ENCODE peak calls at places on chromosomes 13 and 19, in seven cellular contexts. A is Karpas-422; L is stimulated activated CD4-positive, alpha-beta T cell treated with anti-CD3 and anti-CD28 coated beads, Interleukin-1b, Interleukin-23, amount 100 ng/mL, for 1 hour; E is pons; G is stimulated activated CD8-positive, alpha-beta memory T cell treated with anti-CD3 and anti-CD28 coated beads, Interleukin-7, amount 100 ng/mL, for 24 hours; Q is left cardiac atrium; C is foreskin keratinocyte. Y is an unnamed sample.

GRCh38 chr13:60511637-60512036 is 114.6 kb downstream of the TDRD3 start:
- DNase-seq in E (no peak), Q (no peak), A (no peak), L (no peak), G (no peak), C (no peak), Y (no peak)

GRCh38 chr19:53916004-53916403 is 6.9 kb downstream of the CACNG7 start:
- DNase-seq in C (no peak), E (no peak), L (no peak), A (no peak), G (no peak), Q (no peak), Y (no peak)

GRCh38 chr19:47663911-47664771 is 49.1 kb upstream of the EHD2 start:
- DNase-seq in A (no peak), E (peak), G (no peak), Q (peak), C (peak), L (no peak), Y (peak)

GRCh38 chr13:51286135-51287002 is 53.1 kb upstream of the SERPINE3 start:
- DNase-seq in A (peak), L (peak), G (peak), E (peak), C (peak), Q (peak), Y (no peak)

GRCh38 chr19:43380771-43381386 is 27.4 kb downstream of the CD177 start:
- DNase-seq in L (no peak), G (no peak), E (no peak), Q (no peak), C (no peak), A (no peak), Y (no peak)

GRCh38 chr13:88068975-88069374 is 397.8 kb downstream of the SLITRK5 start:
- DNase-seq in C (no peak), L (no peak), G (no peak), A (peak), E (no peak), Q (no peak), Y (no peak)

GRCh38 chr19:5623397-5624153 is 692 bp downstream of the SAFB start:
- DNase-seq in C (no peak), A (peak), E (no peak), G (no peak), Q (peak), L (no peak), Y (no peak)

GRCh38 chr19:6271721-6272410 is 7.9 kb downstream of the MLLT1 start:
- DNase-seq in L (no peak), G (no peak), C (no peak), A (no peak), E (peak), Q (peak), Y (no peak)

GRCh38 chr19:47755762-47756626 is 10.6 kb downstream of the NOP53 start:
- DNase-seq in L (no peak), Q (no peak), A (no peak), C (no peak), E (no peak), G (no peak), Y (no peak)

GRCh38 chr19:47540748-47541147 is 25.9 kb upstream of the NAPA start:
- DNase-seq in E (no peak), A (peak), L (no peak), G (no peak), Q (no peak), C (no peak), Y (no peak)

GRCh38 chr13:112619730-112620639 is 32.0 kb upstream of the TUBGCP3 start:
- DNase-seq in C (peak), E (peak), Q (no peak), G (no peak), L (no peak), A (peak), Y (no peak)

GRCh38 chr19:39349326-39349725 is 7.1 kb downstream of the SAMD4B start:
- DNase-seq in A (no peak), L (no peak), G (no peak), Q (no peak), E (peak), C (no peak), Y (no peak)

GRCh38 chr13:45623516-45624090 is 8.1 kb upstream of the ERICH6B start:
- DNase-seq in E (no peak), C (no peak), Q (no peak), G (no peak), A (peak), L (no peak), Y (no peak)

GRCh38 chr13:25608181-25608580 is 236.4 kb downstream of the ATP8A2 start:
- DNase-seq in E (no peak), G (no peak), Q (no peak), C (no peak), A (no peak), L (no peak), Y (no peak)